ENCODE peak calls at places on chromosomes 6 and 20, in nine cellular contexts. W is EH; L is fibroblast of gingiva; P is Calu3; C is stimulated activated CD4-positive, alpha-beta T cell treated with anti-CD3 and anti-CD28 coated beads, Interleukin-4, amount 100 ng/mL, for 48 hours; X is AG09319; N is left cardiac atrium; Q is heart left ventricle; S is NCI-H748 treated with DMSO at 0.1 percent for 48 hours. E is an unnamed sample.

GRCh38 chr6:114049367-114049966 is 78.5 kb upstream of the HDAC2 start:
- DNase-seq in Q (no peak), P (peak), C (no peak), W (peak), X (no peak), L (no peak), N (no peak), S (no peak), E (no peak)

GRCh38 chr6:6885521-6886088 is 222.2 kb upstream of the RREB1 start:
- DNase-seq in P (no peak), C (no peak), W (no peak), X (no peak), L (no peak), Q (peak), S (no peak), N (peak), E (no peak)

GRCh38 chr6:4128748-4129147 is 6.6 kb downstream of the ECI2 start:
- DNase-seq in L (no peak), X (no peak), Q (no peak), N (no peak), P (no peak), S (no peak), W (peak), C (no peak), E (no peak)

GRCh38 chr6:148628251-148628650 is 118.6 kb upstream of the UST start:
- DNase-seq in C (no peak), Q (no peak), X (no peak), W (no peak), L (no peak), P (no peak), S (no peak), N (no peak), E (no peak)

GRCh38 chr6:134421496-134421895 is 103.6 kb upstream of the SGK1 start:
- DNase-seq in Q (no peak), W (peak), S (no peak), X (no peak), P (no peak), N (no peak), L (peak), C (no peak), E (no peak)

GRCh38 chr20:62009869-62010445 is 55.7 kb downstream of the TAF4 start:
- DNase-seq in S (no peak), L (no peak), W (no peak), Q (no peak), N (no peak), C (no peak), P (no peak), X (no peak), E (no peak)

GRCh38 chr6:1153696-1154245 is 158.1 kb upstream of the FOXQ1 start:
- DNase-seq in C (no peak), N (no peak), L (no peak), X (no peak), Q (no peak), P (no peak), S (no peak), W (peak), E (no peak)

GRCh38 chr20:32456869-32457421 is 98.8 kb downstream of the ASXL1 start:
- DNase-seq in Q (no peak), S (no peak), X (no peak), W (peak), C (peak), L (no peak), N (no peak), P (no peak), E (peak)

GRCh38 chr6:159594106-159594749 is 98.8 kb downstream of the SOD2 start:
- DNase-seq in W (peak), Q (no peak), X (no peak), L (peak), S (no peak), N (no peak), C (no peak), P (no peak), E (no peak)

E was measured in GM19239.